ENCODE peak calls at places on chromosomes 13 and 19, in seven cellular contexts. B is AG10803, F is suprapubic skin, N is prostate gland, D is endothelial cell, K is left lung, H is kidney. X is an unnamed sample.

GRCh38 chr13:32736648-32737047 is 150.4 kb downstream of the PDS5B start:
- DNase-seq in K (no peak), F (no peak), D (no peak), H (no peak), N (no peak), B (no peak), X (no peak)

GRCh38 chr19:3851254-3852176 is 17.3 kb downstream of the ZFR2 start:
- DNase-seq in D (no peak), H (no peak), F (no peak), K (no peak), N (no peak), B (no peak), X (no peak)

GRCh38 chr19:18588611-18589379 is at the start of gene REX1BD:
- DNase-seq in F (peak), B (peak), H (peak), D (peak), K (peak), N (peak), X (no peak)

GRCh38 chr13:80572308-80572676 is 231.4 kb upstream of the SPRY2 start:
- DNase-seq in F (no peak), N (no peak), B (no peak), D (no peak), H (no peak), K (no peak), X (no peak)

GRCh38 chr13:113252516-113252915 is 43.1 kb downstream of the CUL4A start:
- DNase-seq in B (no peak), D (no peak), H (no peak), F (peak), N (no peak), K (no peak), X (no peak)

GRCh38 chr19:32675720-32676185 is at the start of gene RGS9BP:
- DNase-seq in N (peak), F (peak), B (peak), H (peak), D (peak), K (peak), X (peak)

GRCh38 chr13:37059136-37059847 is at the start of gene SUPT20H:
- DNase-seq in F (peak), D (peak), H (peak), K (peak), B (peak), N (peak), X (peak)

GRCh38 chr19:41696402-41697197 is 8.5 kb upstream of the CEACAM7 start:
- DNase-seq in K (no peak), F (no peak), N (no peak), B (no peak), D (peak), H (no peak), X (no peak)

GRCh38 chr13:31114641-31115040 is 47.1 kb downstream of the HSPH1 start:
- DNase-seq in F (no peak), D (no peak), H (no peak), N (no peak), B (no peak), K (no peak), X (no peak)

GRCh38 chr13:45278096-45278645 is 62.8 kb downstream of the TPT1 start:
- DNase-seq in D (no peak), N (no peak), F (no peak), K (no peak), H (no peak), B (no peak), X (no peak)

GRCh38 chr19:18023596-18024212 is 15.7 kb downstream of the ARRDC2 start:
- DNase-seq in N (no peak), D (peak), K (peak), H (peak), F (peak), B (peak), X (no peak)

GRCh38 chr19:45187421-45188100 is 9.0 kb downstream of the BLOC1S3 start:
- DNase-seq in K (no peak), B (no peak), N (no peak), H (no peak), D (no peak), F (no peak), X (no peak)

GRCh38 chr13:75305057-75305456 is 176.9 kb downstream of the TBC1D4 start:
- DNase-seq in H (no peak), D (no peak), N (no peak), B (no peak), F (no peak), K (no peak), X (no peak)

GRCh38 chr13:106348032-106348431 is 187.4 kb downstream of the EFNB2 start:
- DNase-seq in K (no peak), B (peak), H (no peak), F (no peak), D (no peak), N (no peak), X (no peak)

GRCh38 chr13:112061367-112062046 is 5.4 kb upstream of the SOX1 start:
- DNase-seq in H (no peak), B (no peak), N (no peak), D (no peak), F (no peak), K (no peak), X (no peak)

GRCh38 chr13:112062047-112062618 is 4.8 kb upstream of the SOX1 start:
- DNase-seq in K (no peak), B (no peak), D (no peak), N (no peak), F (no peak), H (no peak), X (no peak)

GRCh38 chr13:112063807-112064206 is 3.1 kb upstream of the SOX1 start:
- DNase-seq in F (no peak), N (no peak), B (no peak), D (no peak), K (no peak), H (no peak), X (no peak)

GRCh38 chr13:112063309-112063626 is 3.7 kb upstream of the SOX1 start:
- DNase-seq in N (no peak), D (no peak), F (no peak), K (no peak), H (no peak), B (no peak), X (no peak)

DNA sequence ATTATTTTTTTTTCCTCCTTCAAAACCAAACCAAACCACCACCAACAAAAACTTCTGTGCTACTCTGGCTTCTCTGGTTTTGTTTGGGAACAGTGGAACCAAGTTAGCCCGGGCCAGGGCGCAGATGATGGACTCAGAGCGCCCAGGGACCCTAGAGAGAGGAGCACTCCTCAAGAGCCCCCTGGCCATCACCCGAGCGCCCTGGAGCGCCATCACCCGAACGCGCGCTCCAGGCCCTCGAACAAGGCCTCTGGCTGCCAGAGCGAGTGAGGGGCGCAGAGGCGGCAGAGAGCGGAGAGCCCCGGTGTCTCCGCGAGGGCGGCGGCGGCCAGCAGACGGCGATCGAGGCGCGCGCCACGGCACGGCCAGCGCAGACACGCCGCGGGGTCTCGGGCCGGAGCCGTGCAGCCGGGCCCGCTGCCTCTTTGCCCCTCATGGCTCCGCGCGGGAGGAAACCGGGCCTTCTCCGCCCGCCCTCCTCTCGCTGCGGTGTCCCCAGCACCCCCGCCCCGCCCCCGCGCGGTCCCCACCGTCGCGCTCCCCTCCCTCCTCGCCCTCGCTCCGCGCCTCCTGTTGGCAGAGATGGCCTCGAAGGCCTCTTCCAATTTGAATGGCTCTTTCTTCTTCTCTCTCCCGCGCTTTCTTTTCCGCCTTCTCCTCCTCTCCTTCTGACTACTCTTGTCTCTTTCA is 4.2 kb upstream of the SOX1 start:
- DNase-seq in B (no peak), F (no peak), H (no peak), D (peak), N (no peak), K (no peak), X (no peak)
- TF ChIP-seq CTCF in B (no peak), F (no peak), H (no peak), D (peak), N (no peak), K (no peak), X (peak)

GRCh38 chr19:35142531-35143230 is 374 bp upstream of the FXYD7 start:
- DNase-seq in H (peak), K (no peak), F (no peak), D (peak), B (no peak), N (no peak), X (no peak)
- TF ChIP-seq CTCF in H (peak), K (peak), F (no peak), D (peak), B (peak), N (no peak), X (peak)

GRCh38 chr19:35977446-35978222 is 17.4 kb upstream of the SDHAF1 start:
- DNase-seq in N (no peak), K (no peak), H (no peak), F (no peak), D (peak), B (no peak), X (no peak)
- TF ChIP-seq CTCF in N (no peak), K (no peak), H (no peak), F (no peak), D (no peak), B (no peak), X (peak)

DNA sequence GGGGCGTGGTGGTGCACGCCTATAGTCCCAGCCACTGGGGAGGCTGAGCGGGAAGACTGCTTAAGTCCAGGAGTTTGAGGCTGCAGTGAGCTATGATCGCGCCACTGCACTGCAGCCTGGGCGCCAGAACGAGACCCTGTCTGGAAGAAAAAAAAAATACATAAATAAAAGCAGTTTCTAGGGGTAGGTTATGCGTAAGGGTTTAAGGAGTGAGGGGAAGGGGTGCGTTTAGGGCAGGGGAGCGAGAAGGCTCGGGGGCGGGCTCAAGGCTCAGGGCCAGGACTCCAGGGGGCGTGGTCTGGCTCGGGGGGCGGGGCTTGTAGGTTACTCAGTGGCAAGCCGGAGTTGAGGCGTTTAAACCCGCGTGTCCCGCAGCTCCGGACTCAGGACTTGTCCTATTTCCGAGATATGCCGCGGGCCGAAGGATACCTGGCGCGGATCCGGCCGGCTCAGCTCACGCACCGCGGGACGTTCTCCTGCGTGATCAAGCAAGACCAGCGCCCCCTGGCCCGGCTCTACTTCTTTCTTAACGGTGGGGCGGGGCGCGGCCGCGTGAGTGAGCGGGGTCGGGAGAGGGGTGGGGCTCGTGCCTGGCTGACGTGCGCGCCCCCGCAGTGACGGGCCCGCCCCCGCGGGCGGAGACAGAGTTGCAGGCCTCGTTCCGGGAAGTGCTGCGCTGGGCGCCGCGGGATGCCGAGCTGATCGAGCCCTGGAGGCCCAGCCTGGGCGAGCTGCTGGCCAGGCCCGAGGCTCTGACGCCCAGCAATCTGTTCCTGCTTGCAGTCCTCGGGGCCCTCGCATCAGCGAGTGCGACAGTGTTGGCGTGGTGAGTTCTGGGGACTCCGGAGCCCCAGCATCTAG is 10.8 kb downstream of the SPACA6 start:
- DNase-seq in B (peak), N (peak), F (peak), D (peak), K (peak), H (peak), X (peak)
- TF ChIP-seq CTCF in B (peak), N (peak), F (no peak), D (no peak), K (peak), H (peak), X (peak)

DNA sequence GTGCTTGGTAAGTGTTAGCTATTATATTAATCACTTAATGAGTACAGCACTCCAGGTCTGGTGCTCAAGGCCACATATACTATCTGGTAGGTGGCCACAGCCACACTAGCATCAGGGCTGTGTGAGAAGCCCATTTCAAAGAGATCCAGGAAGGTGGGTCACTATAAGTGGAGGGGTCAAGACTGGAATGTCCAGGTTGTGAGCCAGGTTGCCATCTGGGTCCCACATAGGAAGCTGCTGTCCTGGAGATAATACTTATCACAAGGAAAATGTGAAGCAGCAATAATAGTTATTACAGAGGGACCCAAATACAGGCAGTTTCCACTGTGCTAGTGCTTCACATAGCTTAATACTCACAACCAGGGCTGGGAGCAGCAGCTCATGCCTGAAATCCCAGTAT is 13.1 kb downstream of the C19orf47 start:
- DNase-seq in K (no peak), N (no peak), B (no peak), D (no peak), H (peak), F (no peak), X (no peak)
- TF ChIP-seq CTCF in K (no peak), N (no peak), B (no peak), D (no peak), H (no peak), F (no peak), X (no peak)

GRCh38 chr13:65881561-65882155 is 1348.5 kb downstream of the PCDH9 start:
- DNase-seq in F (no peak), D (no peak), H (no peak), N (no peak), K (no peak), B (no peak), X (no peak)

DNA sequence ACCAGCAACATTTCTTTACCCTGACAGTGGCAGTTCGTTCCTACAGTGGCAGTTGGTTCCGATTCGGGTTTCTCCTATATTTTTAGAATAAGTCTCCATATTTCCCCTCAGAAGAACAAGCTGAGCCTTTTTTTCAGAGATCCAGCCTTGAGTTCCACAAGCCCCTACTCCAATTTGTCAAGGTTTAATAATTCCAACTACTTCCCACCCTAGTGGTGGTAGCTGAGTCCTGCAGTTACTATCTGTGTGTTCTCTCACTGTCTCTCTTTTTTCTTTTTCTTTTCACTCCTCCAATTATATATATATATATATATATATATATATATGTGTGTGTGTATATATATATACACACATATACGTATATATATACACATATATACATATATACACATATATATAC is 1347.3 kb downstream of the PCDH9 start:
- DNase-seq in H (no peak), D (no peak), F (no peak), N (no peak), K (no peak), B (no peak), X (no peak)
- TF ChIP-seq CTCF in H (no peak), D (peak), F (no peak), N (no peak), K (no peak), B (no peak), X (peak)

DNA sequence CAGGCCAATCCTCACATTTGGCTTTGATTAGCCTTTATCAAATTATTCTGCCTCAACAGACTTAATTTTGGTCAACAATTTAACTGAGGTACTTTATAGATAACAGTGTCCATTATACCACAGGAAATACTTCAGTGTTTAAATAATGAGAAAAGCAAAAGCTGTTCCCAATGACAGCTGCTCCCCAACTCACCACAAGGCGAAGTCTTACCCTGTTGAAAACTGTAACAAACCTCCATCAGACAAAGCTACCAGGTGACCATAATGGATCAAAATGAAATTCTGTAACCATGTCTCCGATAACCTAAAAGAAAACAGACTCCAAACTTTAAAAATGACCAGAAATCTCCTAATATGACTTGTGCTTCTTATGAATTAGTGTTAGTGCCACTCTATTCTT is 50.3 kb downstream of the ZNF44 start:
- DNase-seq in K (no peak), F (no peak), D (no peak), H (no peak), N (no peak), B (no peak), X (no peak)
- TF ChIP-seq CTCF in K (no peak), F (no peak), D (no peak), H (no peak), N (no peak), B (no peak), X (no peak)

DNA sequence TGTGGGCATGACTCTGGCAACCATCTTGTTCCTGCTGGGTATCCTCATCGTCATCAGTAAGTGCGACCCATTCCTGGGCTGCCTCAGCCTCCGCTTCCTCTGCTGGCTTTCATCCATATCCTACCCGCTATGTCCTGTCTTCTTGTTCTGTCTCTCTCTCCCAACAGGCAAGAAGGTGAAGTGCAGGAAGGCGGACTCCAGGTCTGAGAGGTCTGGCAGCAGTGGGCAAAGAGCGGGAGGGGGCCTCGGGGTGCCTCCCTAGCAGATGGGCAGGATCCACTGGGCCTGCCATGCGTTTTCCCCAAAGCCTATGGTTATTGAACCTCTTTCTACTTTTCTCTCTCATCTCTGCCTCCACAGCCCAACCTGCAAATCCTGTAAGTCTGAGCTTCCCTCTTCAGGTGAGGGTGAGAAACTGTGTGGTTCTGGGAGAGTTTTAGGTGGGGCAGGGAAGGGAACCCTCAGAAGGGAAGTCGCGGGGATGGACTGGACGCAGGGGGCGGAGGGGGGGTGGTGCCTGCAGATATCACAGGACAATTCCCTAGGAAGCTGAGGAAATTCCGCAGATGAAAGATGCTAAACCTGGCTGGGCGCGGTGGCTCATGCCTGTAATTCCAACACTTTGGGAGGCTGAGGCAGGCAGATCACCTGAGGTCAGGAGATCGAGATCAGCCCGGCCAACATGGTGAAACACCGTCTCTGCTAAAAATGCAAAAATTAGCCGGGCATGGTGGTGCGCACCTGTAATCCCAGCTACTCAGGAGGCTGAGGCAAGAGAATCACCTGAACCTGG is 3.1 kb upstream of the FXYD5 start:
- DNase-seq in N (no peak), F (no peak), B (no peak), H (no peak), D (no peak), K (no peak), X (no peak)
- TF ChIP-seq CTCF in N (no peak), F (no peak), B (no peak), H (no peak), D (no peak), K (no peak), X (no peak)

X was measured in chondrocyte.